ENCODE peak calls at places on chromosomes 3 and 15, in four cellular contexts. S is stimulated activated CD8-positive, alpha-beta memory T cell treated with anti-CD3 and anti-CD28 coated beads, Interleukin-15, amount 100 ng/mL, for 1 hour; I is NCI-H345; X is IMR-90. M is an unnamed sample.

GRCh38 chr3:10926831-10927521 is 65.6 kb upstream of the SLC6A1 start:
- DNase-seq in S (no peak), I (no peak), X (no peak), M (no peak)

GRCh38 chr3:114080201-114080600 is 23.7 kb downstream of the QTRT2 start:
- DNase-seq in X (no peak), I (no peak), S (no peak), M (no peak)

GRCh38 chr15:20645956-20646355 is 104.4 kb upstream of the GOLGA6L6 start:
- DNase-seq in X (no peak), I (no peak), S (no peak), M (no peak)

GRCh38 chr3:50583897-50584296 is 14.6 kb downstream of the HEMK1 start:
- DNase-seq in I (no peak), X (no peak), S (no peak), M (no peak)

GRCh38 chr15:99632521-99632920 is 66.7 kb downstream of the MEF2A start:
- DNase-seq in S (no peak), X (peak), I (no peak), M (no peak)

GRCh38 chr3:15154326-15154725 is 51.7 kb upstream of the CAPN7 start:
- DNase-seq in X (no peak), S (no peak), I (no peak), M (no peak)

GRCh38 chr3:138187296-138188012 is at the start of gene ARMC8:
- DNase-seq in X (no peak), I (no peak), S (no peak), M (peak)

GRCh38 chr15:51619331-51620033 is 3.1 kb downstream of the DMXL2 start:
- DNase-seq in I (no peak), X (no peak), S (no peak), M (no peak)

GRCh38 chr3:35857004-35857403 is 217.7 kb downstream of the ARPP21 start:
- DNase-seq in I (no peak), X (no peak), S (no peak), M (no peak)

GRCh38 chr15:74400915-74401757 is 32.6 kb downstream of the SEMA7A start:
- DNase-seq in I (no peak), S (no peak), X (no peak), M (no peak)

GRCh38 chr15:75732809-75733451 is 20.3 kb upstream of the CSPG4 start:
- DNase-seq in S (no peak), I (peak), X (peak), M (peak)

GRCh38 chr3:107392549-107393165 is 15.4 kb downstream of the CCDC54 start:
- DNase-seq in I (no peak), X (peak), S (no peak), M (no peak)

GRCh38 chr15:29687939-29688884 is 134.1 kb downstream of the TJP1 start:
- DNase-seq in I (no peak), S (no peak), X (no peak), M (no peak)

GRCh38 chr3:119643528-119643927 is 16.9 kb downstream of the POPDC2 start:
- DNase-seq in X (peak), S (no peak), I (no peak), M (no peak)

GRCh38 chr15:43204016-43204901 is 16.6 kb downstream of the EPB42 start:
- DNase-seq in S (peak), I (peak), X (peak), M (no peak)

GRCh38 chr15:87710406-87710805 is 546.1 kb downstream of the NTRK3 start:
- DNase-seq in X (peak), I (no peak), S (no peak), M (no peak)

M was measured in NCI-H1092.